ENCODE peak calls at places on chromosomes 16 and 17, in six cellular contexts. M, C, N, S, X and V are unnamed samples.

GRCh38 chr17:80984749-80985148 is 6.9 kb upstream of the CHMP6 start:
- DNase-seq in M (no peak), N (no peak), X (no peak), S (no peak), C (peak; percentile 67), V (peak; percentile 28)

GRCh38 chr17:79406316-79406715 is 204.5 kb downstream of the RBFOX3 start:
- DNase-seq in S (no peak), M (no peak), X (no peak), N (no peak), C (no peak), V (no peak)

GRCh38 chr16:31215287-31216115 is 1.4 kb downstream of the PYDC1 start:
- DNase-seq in C (peak; percentile 98), S (peak; percentile 41), N (no peak), X (no peak), M (peak; percentile 75), V (no peak)

GRCh38 chr17:49795372-49795771 is 6.9 kb downstream of the KAT7 start:
- DNase-seq in C (no peak), S (no peak), X (no peak), M (no peak), N (no peak), V (no peak)

GRCh38 chr17:1810450-1811103 is 19.1 kb downstream of the SMYD4 start:
- DNase-seq in S (no peak), X (no peak), C (no peak), N (no peak), M (no peak), V (no peak)

GRCh38 chr16:3029499-3030127 is 5.8 kb downstream of the THOC6 start:
- DNase-seq in X (no peak), M (no peak), S (no peak), C (no peak), N (peak; percentile 69), V (no peak)

GRCh38 chr16:5776876-5777275 is 679.3 kb upstream of the EEF2KMT start:
- DNase-seq in X (no peak), C (no peak), S (no peak), M (no peak), N (no peak), V (no peak)

GRCh38 chr17:80523054-80523744 is 21.4 kb upstream of the RPTOR start:
- DNase-seq in N (no peak), S (no peak), M (no peak), C (no peak), X (no peak), V (no peak)

GRCh38 chr17:67018429-67019125 is 25.8 kb upstream of the CACNG1 start:
- DNase-seq in M (no peak), C (no peak), X (no peak), N (no peak), S (peak; percentile 97), V (no peak)

GRCh38 chr17:10460062-10460461 is 9.3 kb downstream of the MYH4 start:
- DNase-seq in X (no peak), S (no peak), N (no peak), C (no peak), M (no peak), V (no peak)

GRCh38 chr16:47612711-47613110 is 151.6 kb downstream of the PHKB start:
- DNase-seq in S (no peak), C (no peak), X (no peak), M (no peak), N (no peak), V (no peak)

GRCh38 chr17:49487202-49487601 is 7.9 kb upstream of the NGFR start:
- DNase-seq in S (no peak), M (no peak), C (peak; percentile 43), X (no peak), N (no peak), V (no peak)

GRCh38 chr17:45332989-45333701 is 16.3 kb upstream of the MAP3K14 start:
- DNase-seq in C (no peak), S (peak; percentile 61), N (no peak), M (peak; percentile 20), X (no peak), V (no peak)

GRCh38 chr17:66386789-66387351 is 84.5 kb downstream of the PRKCA start:
- DNase-seq in S (no peak), X (no peak), N (no peak), C (no peak), M (no peak), V (no peak)

GRCh38 chr16:11034005-11034404 is 89.6 kb downstream of the CLEC16A start:
- DNase-seq in X (no peak), M (no peak), C (no peak), N (no peak), S (no peak), V (no peak)

GRCh38 chr17:78781339-78782304 is at the start of gene CYTH1:
- DNase-seq in S (peak; percentile 8), M (peak; percentile 78), N (peak; percentile 63), X (no peak), C (peak; percentile 50), V (no peak)

GRCh38 chr16:56606688-56607618 is 1.4 kb upstream of the MT2A start:
- DNase-seq in M (peak; percentile 65), X (no peak), S (no peak), C (peak; percentile 33), N (no peak), V (peak; percentile 84)

GRCh38 chr17:62627219-62627903 is at the start of gene MRC2:
- DNase-seq in N (peak; percentile 66), S (peak; percentile 24), X (no peak), C (peak; percentile 84), M (peak; percentile 81), V (peak; percentile 60)

GRCh38 chr17:61409301-61410099 is 9.9 kb downstream of the TBX2 start:
- DNase-seq in C (peak; percentile 78), N (peak; percentile 49), X (no peak), S (peak; percentile 44), M (peak; percentile 84), V (no peak)

GRCh38 chr16:1428511-1428910 is 2.4 kb upstream of the PERCC1 start:
- DNase-seq in C (peak; percentile 95), M (peak; percentile 65), S (no peak), N (peak; percentile 70), X (no peak), V (no peak)

GRCh38 chr16:79994413-79994812 is 393.9 kb upstream of the MAF start:
- DNase-seq in S (no peak), C (no peak), N (no peak), M (no peak), X (no peak), V (no peak)

GRCh38 chr17:81460856-81461460 is 51.6 kb downstream of the ACTG1 start:
- DNase-seq in M (peak; percentile 50), X (no peak), S (no peak), C (peak; percentile 66), N (no peak), V (no peak)

GRCh38 chr16:51419768-51420167 is 268.7 kb upstream of the SALL1 start:
- DNase-seq in N (no peak), C (no peak), X (no peak), M (no peak), S (no peak), V (no peak)

GRCh38 chr17:64037802-64038201 is 17.4 kb upstream of the ICAM2 start:
- DNase-seq in X (no peak), N (no peak), C (no peak), S (no peak), M (no peak), V (no peak)

GRCh38 chr17:46942441-46943217 is 19.7 kb downstream of the GOSR2 start:
- DNase-seq in X (no peak), S (peak; percentile 64), M (peak; percentile 82), C (peak; percentile 84), N (peak; percentile 72), V (peak; percentile 29)

GRCh38 chr16:23729503-23730424 is 16.7 kb upstream of the ERN2 start:
- DNase-seq in X (no peak), S (peak; percentile 18), N (no peak), M (no peak), C (peak; percentile 56), V (no peak)

GRCh38 chr17:17050346-17051345 is 8.4 kb downstream of the MPRIP start:
- DNase-seq in S (no peak), C (no peak), X (no peak), M (no peak), N (no peak), V (no peak)

GRCh38 chr16:28592511-28592910 is 4.3 kb downstream of the SULT1A2 start:
- DNase-seq in X (no peak), N (no peak), C (no peak), M (no peak), S (no peak), V (no peak)

GRCh38 chr16:74591914-74592650 is 14.8 kb downstream of the GLG1 start:
- DNase-seq in M (no peak), C (no peak), N (no peak), S (no peak), X (no peak), V (no peak)

GRCh38 chr17:31722251-31723056 is 136.6 kb downstream of the COPRS start:
- DNase-seq in S (no peak), X (no peak), M (peak; percentile 48), N (no peak), C (no peak), V (no peak)

GRCh38 chr17:18225121-18225561 is 294 bp upstream of the LLGL1 start:
- DNase-seq in C (peak; percentile 99), S (peak; percentile 95), M (peak; percentile 99), X (peak; percentile 92), N (peak; percentile 97), V (peak; percentile 92)

GRCh38 chr16:65624246-65624645 is 502.4 kb upstream of the CDH11 start:
- DNase-seq in X (no peak), M (no peak), C (no peak), N (no peak), S (no peak), V (no peak)

GRCh38 chr17:17938388-17939107 is 33.7 kb downstream of the TOM1L2 start:
- DNase-seq in N (no peak), S (no peak), C (no peak), X (no peak), M (no peak), V (no peak)

GRCh38 chr17:55454906-55455474 is 33.4 kb upstream of the MMD start:
- DNase-seq in C (no peak), M (no peak), S (no peak), N (no peak), X (no peak), V (no peak)

GRCh38 chr16:72932050-72932449 is 115.9 kb downstream of the ZFHX3 start:
- DNase-seq in N (no peak), M (no peak), X (no peak), S (no peak), C (no peak), V (no peak)

GRCh38 chr17:30476726-30477082 is 504 bp upstream of the GOSR1 start:
- DNase-seq in N (peak; percentile 26), C (peak; percentile 47), X (peak; percentile 3), M (no peak), S (peak; percentile 59), V (no peak)

GRCh38 chr17:321386-321941 is 31.1 kb downstream of the RPH3AL start:
- DNase-seq in S (no peak), M (peak; percentile 27), N (no peak), X (no peak), C (no peak), V (no peak)

GRCh38 chr16:27214084-27214961 is 11.0 kb downstream of the KDM8 start:
- DNase-seq in M (no peak), N (no peak), S (no peak), X (no peak), C (no peak), V (no peak)

GRCh38 chr17:601462-602303 is 113.0 kb downstream of the VPS53 start:
- DNase-seq in M (no peak), N (no peak), C (no peak), S (no peak), X (no peak), V (no peak)